ENCODE peak calls at places on chromosome 1, in nine cellular contexts. C is IMR-90, L is PC-9, J is foreskin fibroblast, R is GM13976, A is MCF 10A, V is ovary, P is fibroblast of the aortic adventitia, D is esophagus squamous epithelium. K is an unnamed sample.

GRCh38 chr1:226820935-226821718 is 49.3 kb upstream of the PSEN2 start:
- DNase-seq in A (peak; percentile 96), C (peak; percentile 100), J (peak; percentile 97), L (peak; percentile 56), V (peak; percentile 72), R (no peak), D (no peak), P (peak; percentile 99), K (peak; percentile 95)

GRCh38 chr1:174692313-174692712 is 244.5 kb downstream of the GPR52 start:
- DNase-seq in J (peak; percentile 13), C (peak; percentile 68), A (peak; percentile 27), P (peak; percentile 36), R (no peak), V (no peak), D (no peak), L (no peak), K (peak; percentile 22)

GRCh38 chr1:25694167-25694566 is 77.6 kb downstream of the MAN1C1 start:
- DNase-seq in J (peak; percentile 71), L (no peak), P (peak; percentile 88), D (no peak), A (no peak), C (no peak), V (peak; percentile 62), R (no peak), K (no peak)

GRCh38 chr1:198185759-198186158 is 29.0 kb downstream of the NEK7 start:
- DNase-seq in L (no peak), V (no peak), D (no peak), C (no peak), P (no peak), A (no peak), J (no peak), R (no peak), K (no peak)

GRCh38 chr1:1020000-1020404 is at the start of gene AGRN:
- DNase-seq in P (no peak), D (no peak), J (no peak), R (peak; percentile 79), C (no peak), V (peak; percentile 71), L (no peak), A (no peak), K (no peak)

GRCh38 chr1:29145739-29146437 is 22.2 kb upstream of the TMEM200B start:
- DNase-seq in L (peak; percentile 65), R (no peak), P (peak; percentile 84), J (peak; percentile 60), D (no peak), C (peak; percentile 95), A (peak; percentile 47), V (no peak), K (peak; percentile 34)

GRCh38 chr1:230306158-230306557 is 120.0 kb downstream of the PGBD5 start:
- DNase-seq in D (no peak), P (no peak), L (no peak), A (peak; percentile 35), V (no peak), J (no peak), C (no peak), R (no peak), K (no peak)

GRCh38 chr1:8590696-8591351 is 226.6 kb downstream of the RERE start:
- DNase-seq in P (peak; percentile 34), D (no peak), J (no peak), V (no peak), A (no peak), C (no peak), R (no peak), L (no peak), K (no peak)

GRCh38 chr1:219659005-219659632 is 46.2 kb upstream of the ZC3H11B start:
- DNase-seq in C (no peak), D (no peak), L (no peak), J (no peak), R (no peak), A (no peak), V (no peak), P (peak; percentile 92), K (no peak)

GRCh38 chr1:27192039-27192529 is 37.2 kb upstream of the SLC9A1 start:
- DNase-seq in A (peak; percentile 58), D (no peak), L (peak; percentile 78), P (peak; percentile 27), V (no peak), R (no peak), C (no peak), J (peak; percentile 20), K (peak; percentile 67)

GRCh38 chr1:222941425-222941824 is 126.6 kb downstream of the DISP1 start:
- DNase-seq in V (no peak), J (no peak), R (no peak), P (no peak), C (no peak), L (no peak), A (no peak), D (no peak), K (no peak)

GRCh38 chr1:101310484-101310883 is 73.7 kb downstream of the S1PR1 start:
- DNase-seq in C (no peak), P (no peak), A (no peak), J (no peak), R (no peak), V (no peak), D (no peak), L (no peak), K (no peak)

GRCh38 chr1:106798991-106799390 is 257.5 kb upstream of the PRMT6 start:
- DNase-seq in C (peak; percentile 1), P (peak; percentile 17), V (no peak), L (no peak), R (no peak), J (peak; percentile 5), D (no peak), A (peak; percentile 34), K (peak; percentile 16)

GRCh38 chr1:117093870-117094621 is 27.5 kb downstream of the TRIM45 start:
- DNase-seq in R (no peak), C (peak; percentile 75), P (peak; percentile 83), D (no peak), A (peak; percentile 78), J (peak; percentile 47), V (no peak), L (peak; percentile 47), K (peak; percentile 87)
- TF ChIP-seq CTCF in R (no peak), C (peak; percentile 47), P (peak; percentile 49), D (peak; percentile 36), A (peak; percentile 40), J (peak; percentile 29), V (no peak), L (peak; percentile 65), K (peak; percentile 47)

DNA sequence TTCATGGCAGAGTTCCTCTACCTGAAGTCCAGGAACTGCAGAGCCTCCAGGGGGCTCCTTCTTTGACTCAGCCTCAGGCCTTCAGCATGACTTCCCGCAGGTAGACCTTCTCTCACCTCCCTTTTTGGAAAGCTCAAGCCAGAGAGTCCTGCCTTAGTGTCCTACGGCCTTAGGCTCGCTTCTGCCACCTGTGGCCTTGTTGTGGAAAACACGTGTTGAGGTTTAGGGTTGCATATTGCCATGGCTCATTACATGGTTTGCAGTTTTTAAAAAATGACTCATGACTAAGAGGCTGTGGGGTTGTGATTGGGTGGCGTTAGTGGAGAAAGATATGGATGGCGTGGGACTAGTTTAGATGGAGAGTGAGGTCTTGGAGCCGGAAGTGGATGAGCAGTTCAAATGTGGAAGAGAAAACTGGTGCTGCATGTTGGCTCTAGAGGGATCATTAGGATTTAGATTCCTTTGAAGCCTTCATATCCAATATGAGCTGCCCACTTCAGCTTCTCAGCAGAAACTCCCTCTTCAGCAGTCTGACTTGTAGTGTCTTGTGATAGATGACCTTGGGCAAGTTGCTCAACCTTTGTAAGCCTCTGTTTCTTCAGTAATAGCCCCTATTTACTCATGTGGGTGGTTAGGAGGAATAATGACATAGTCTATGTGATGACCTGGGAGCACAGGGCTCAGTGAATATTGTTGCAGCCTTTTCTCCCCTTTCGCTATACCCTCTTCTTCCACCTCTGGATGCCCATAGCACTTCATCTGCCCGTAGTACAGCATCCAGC is 6.5 kb upstream of the FGGY start:
- DNase-seq in D (no peak), C (peak; percentile 52), P (peak; percentile 26), L (peak; percentile 54), R (peak; percentile 53), V (no peak), A (peak; percentile 87), J (no peak), K (peak; percentile 83)
- TF ChIP-seq CTCF in D (peak; percentile 17), C (peak; percentile 38), P (peak; percentile 23), L (peak; percentile 39), R (peak; percentile 46), V (no peak), A (peak; percentile 44), J (peak; percentile 15), K (peak; percentile 68)

DNA sequence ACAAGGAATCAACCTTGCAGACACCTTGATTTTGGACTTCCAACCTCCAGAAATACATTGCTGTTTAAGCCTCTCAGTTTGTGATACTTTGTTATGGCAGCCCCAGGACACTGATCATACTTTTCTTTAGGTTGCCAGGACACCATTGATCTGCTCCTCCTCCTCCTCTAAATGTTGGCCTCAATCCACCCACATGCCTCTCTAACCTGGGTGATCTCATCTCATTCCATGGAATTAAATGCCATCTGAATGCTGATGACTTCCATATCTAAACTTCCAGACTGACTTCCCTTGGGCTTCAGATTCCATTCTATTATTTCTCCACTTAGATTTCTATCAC is 7.4 kb upstream of the PPP1R15B start:
- DNase-seq in J (peak; percentile 27), P (peak; percentile 45), V (no peak), R (no peak), C (peak; percentile 52), D (no peak), L (peak; percentile 81), A (peak; percentile 55), K (peak; percentile 68)
- TF ChIP-seq CTCF in J (no peak), P (no peak), V (no peak), R (no peak), C (no peak), D (no peak), L (no peak), A (no peak), K (no peak)

GRCh38 chr1:115907092-115907491 is 66.2 kb upstream of the NHLH2 start:
- DNase-seq in P (no peak), C (no peak), R (no peak), V (no peak), L (no peak), A (no peak), D (no peak), J (no peak), K (no peak)

GRCh38 chr1:115910231-115910630 is 66.1 kb upstream of the SLC22A15 start:
- DNase-seq in C (no peak), A (no peak), D (no peak), V (no peak), R (no peak), P (no peak), L (no peak), J (no peak), K (no peak)

GRCh38 chr1:115908565-115909334 is 67.6 kb upstream of the SLC22A15 start:
- DNase-seq in A (no peak), J (no peak), V (no peak), L (no peak), C (no peak), D (no peak), P (no peak), R (no peak), K (no peak)

GRCh38 chr1:115912116-115912515 is 64.2 kb upstream of the SLC22A15 start:
- DNase-seq in R (no peak), J (no peak), V (no peak), P (no peak), A (no peak), L (no peak), C (no peak), D (no peak), K (no peak)

DNA sequence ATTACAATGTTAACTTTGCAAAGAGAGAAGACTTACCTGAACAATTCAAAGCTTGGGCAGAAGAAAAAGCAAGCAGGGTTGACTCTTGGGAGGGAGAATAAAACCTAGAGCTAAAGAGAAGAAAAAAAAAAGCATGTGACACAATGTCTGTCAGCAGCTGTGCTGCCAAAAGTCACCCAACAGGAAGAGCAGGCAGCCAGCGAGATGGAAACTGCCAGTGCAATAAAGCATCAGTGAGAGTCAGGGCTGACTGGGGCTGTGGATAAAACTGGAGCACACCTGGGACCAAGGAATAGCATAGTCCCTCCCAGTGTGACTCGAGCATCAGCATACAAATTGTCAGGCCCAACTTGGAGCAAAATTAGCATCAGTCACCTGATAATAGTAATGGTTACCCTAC is 65.0 kb upstream of the SLC22A15 start:
- DNase-seq in C (no peak), A (no peak), P (no peak), J (no peak), R (no peak), D (no peak), V (no peak), L (peak; percentile 69), K (peak; percentile 38)
- TF ChIP-seq CTCF in C (no peak), A (no peak), P (no peak), J (no peak), R (no peak), D (no peak), V (no peak), L (no peak), K (no peak)

K was measured in bronchial epithelial cell.